ENCODE peak calls at places on chromosomes 16 and 17, in eight cellular contexts. J is nephron progenitor cell, Q is hepatic stellate cell, W is psoas muscle, P is NCI-H1930, B is adrenal gland, I is hippocampal formation, N is left ventricle myocardium inferior. Z is an unnamed sample.

GRCh38 chr16:84224554-84224953 is 15.3 kb downstream of the KCNG4 start:
- DNase-seq in J (no peak), Q (no peak), W (no peak), P (no peak), B (no peak), I (no peak), N (no peak), Z (no peak)

GRCh38 chr16:54281535-54282201 is 4.9 kb downstream of the IRX3 start:
- DNase-seq in J (peak), Q (no peak), W (no peak), P (no peak), B (peak), I (no peak), N (no peak), Z (no peak)

GRCh38 chr16:56576585-56577299 is 11.9 kb downstream of the MT4 start:
- DNase-seq in J (peak), Q (peak), W (peak), P (peak), B (peak), I (peak), N (peak), Z (no peak)

GRCh38 chr16:56238188-56238587 is 46.9 kb downstream of the GNAO1 start:
- DNase-seq in J (no peak), Q (no peak), W (no peak), P (no peak), B (no peak), I (no peak), N (no peak), Z (no peak)

GRCh38 chr16:8458481-8458880 is 131.8 kb downstream of the TMEM114 start:
- DNase-seq in J (no peak), Q (no peak), W (no peak), P (no peak), B (no peak), I (no peak), N (no peak), Z (no peak)

GRCh38 chr17:64599187-64599676 is 62.9 kb downstream of the SMURF2 start:
- DNase-seq in J (no peak), Q (no peak), W (no peak), P (no peak), B (no peak), I (no peak), N (no peak), Z (no peak)

GRCh38 chr16:610513-611381 is 20.0 kb upstream of the WFIKKN1 start:
- DNase-seq in J (no peak), Q (no peak), W (peak), P (no peak), B (peak), I (peak), N (no peak), Z (no peak)

GRCh38 chr16:30186782-30187555 is 3.6 kb downstream of the CORO1A start:
- DNase-seq in J (peak), Q (no peak), W (peak), P (no peak), B (peak), I (peak), N (peak), Z (peak)

GRCh38 chr17:16975266-16975651 is 3.3 kb upstream of the TNFRSF13B start:
- DNase-seq in J (no peak), Q (no peak), W (no peak), P (no peak), B (no peak), I (no peak), N (no peak), Z (no peak)

GRCh38 chr17:64920419-64921172 is 1.3 kb upstream of the LRRC37A3 start:
- DNase-seq in J (no peak), Q (no peak), W (peak), P (no peak), B (no peak), I (no peak), N (no peak), Z (no peak)

GRCh38 chr16:4651842-4652241 is 27.2 kb downstream of the MGRN1 start:
- DNase-seq in J (no peak), Q (no peak), W (no peak), P (no peak), B (no peak), I (no peak), N (no peak), Z (no peak)

GRCh38 chr17:40915721-40916256 is 21.7 kb downstream of the KRT23 start:
- DNase-seq in J (no peak), Q (peak), W (no peak), P (no peak), B (no peak), I (no peak), N (no peak), Z (no peak)

GRCh38 chr17:19975601-19976000 is 2.0 kb downstream of the AKAP10 start:
- DNase-seq in J (no peak), Q (no peak), W (no peak), P (no peak), B (no peak), I (no peak), N (no peak), Z (no peak)

GRCh38 chr16:58280846-58281301 is 14.0 kb downstream of the PRSS54 start:
- DNase-seq in J (no peak), Q (no peak), W (no peak), P (no peak), B (no peak), I (no peak), N (no peak), Z (no peak)

GRCh38 chr16:75250809-75251279 is 580 bp downstream of the BCAR1 start:
- DNase-seq in J (peak), Q (peak), W (peak), P (no peak), B (peak), I (no peak), N (peak), Z (no peak)

GRCh38 chr17:12744298-12744697 is 45.0 kb upstream of the ARHGAP44 start:
- DNase-seq in J (no peak), Q (peak), W (no peak), P (no peak), B (no peak), I (no peak), N (peak), Z (no peak)

GRCh38 chr16:65294154-65294553 is 172.3 kb upstream of the CDH11 start:
- DNase-seq in J (peak), Q (no peak), W (no peak), P (no peak), B (no peak), I (no peak), N (no peak), Z (no peak)

GRCh38 chr16:27334192-27334764 is 20.5 kb downstream of the IL4R start:
- DNase-seq in J (no peak), Q (no peak), W (no peak), P (no peak), B (no peak), I (no peak), N (no peak), Z (no peak)

GRCh38 chr17:6654816-6655731 is 3.5 kb downstream of the C17orf100 start:
- DNase-seq in J (peak), Q (no peak), W (no peak), P (peak), B (no peak), I (no peak), N (no peak), Z (no peak)

GRCh38 chr17:78459696-78460095 is 81.2 kb downstream of the PGS1 start:
- DNase-seq in J (no peak), Q (no peak), W (no peak), P (no peak), B (no peak), I (no peak), N (no peak), Z (no peak)

GRCh38 chr16:65121870-65122723 is at the start of gene CDH11:
- DNase-seq in J (peak), Q (peak), W (peak), P (no peak), B (peak), I (peak), N (peak), Z (no peak)

GRCh38 chr16:66660422-66661209 is 35.9 kb downstream of the CMTM4 start:
- DNase-seq in J (peak), Q (peak), W (peak), P (no peak), B (peak), I (peak), N (peak), Z (no peak)

GRCh38 chr16:20883554-20884239 is 16.5 kb downstream of the DCUN1D3 start:
- DNase-seq in J (no peak), Q (no peak), W (no peak), P (no peak), B (no peak), I (no peak), N (no peak), Z (no peak)

GRCh38 chr17:9292563-9292941 is 271.2 kb downstream of the NTN1 start:
- DNase-seq in J (no peak), Q (no peak), W (no peak), P (no peak), B (no peak), I (no peak), N (no peak), Z (no peak)

GRCh38 chr17:6894206-6894528 is 62.6 kb upstream of the TEKT1 start:
- DNase-seq in J (no peak), Q (no peak), W (no peak), P (no peak), B (no peak), I (no peak), N (no peak), Z (no peak)

GRCh38 chr16:53768167-53768566 is 64.2 kb downstream of the FTO start:
- DNase-seq in J (no peak), Q (no peak), W (no peak), P (no peak), B (no peak), I (no peak), N (no peak), Z (no peak)

GRCh38 chr17:41474863-41475262 is 6.1 kb downstream of the KRT35 start:
- DNase-seq in J (no peak), Q (no peak), W (no peak), P (no peak), B (no peak), I (no peak), N (no peak), Z (no peak)

GRCh38 chr17:78484300-78485159 is 92.7 kb downstream of the DNAH17 start:
- DNase-seq in J (peak), Q (no peak), W (no peak), P (no peak), B (no peak), I (peak), N (no peak), Z (no peak)

GRCh38 chr16:55285586-55285985 is 38.4 kb upstream of the IRX6 start:
- DNase-seq in J (no peak), Q (no peak), W (no peak), P (peak), B (no peak), I (no peak), N (no peak), Z (no peak)

GRCh38 chr17:30600830-30601494 is 123.8 kb downstream of the GOSR1 start:
- DNase-seq in J (peak), Q (peak), W (no peak), P (peak), B (peak), I (no peak), N (no peak), Z (peak)

GRCh38 chr17:58083491-58084316 is 485 bp downstream of the DYNLL2 start:
- DNase-seq in J (peak), Q (peak), W (peak), P (no peak), B (peak), I (peak), N (peak), Z (no peak)

GRCh38 chr17:49497147-49498036 is 2.3 kb downstream of the NGFR start:
- DNase-seq in J (peak), Q (peak), W (peak), P (peak), B (no peak), I (no peak), N (peak), Z (no peak)

GRCh38 chr16:66592814-66593213 is 11.7 kb upstream of the CMTM3 start:
- DNase-seq in J (no peak), Q (no peak), W (no peak), P (no peak), B (no peak), I (no peak), N (no peak), Z (no peak)